ENCODE peak calls at places on chromosomes 5 and 9, in five cellular contexts. X is NCI-H1105 treated with DMSO at 0.1 percent for 48 hours, H is GM12865, G is Karpas-422, E is germinal center. P is an unnamed sample.

GRCh38 chr5:148963679-148964078 is 99.2 kb downstream of the SH3TC2 start:
- DNase-seq in E (peak; percentile 17), H (no peak), G (peak; percentile 62), X (no peak), P (no peak)

GRCh38 chr5:54703091-54703490 is 185.5 kb downstream of the SNX18 start:
- DNase-seq in E (no peak), G (no peak), X (no peak), H (no peak), P (peak; percentile 29)

GRCh38 chr5:137629646-137630045 is 106.2 kb downstream of the KLHL3 start:
- DNase-seq in X (peak; percentile 38), H (peak; percentile 62), G (peak; percentile 82), E (peak; percentile 72), P (peak; percentile 18)

GRCh38 chr5:119078870-119079269 is 8.0 kb downstream of the DMXL1 start:
- DNase-seq in G (no peak), E (no peak), H (no peak), X (no peak), P (no peak)

GRCh38 chr9:99814359-99814758 is 7.3 kb upstream of the NR4A3 start:
- DNase-seq in H (no peak), X (no peak), G (no peak), E (no peak), P (no peak)

GRCh38 chr5:158698036-158698667 is 401.6 kb downstream of the EBF1 start:
- DNase-seq in E (no peak), H (no peak), X (no peak), G (no peak), P (no peak)

GRCh38 chr5:153551537-153552079 is 61.1 kb downstream of the GRIA1 start:
- DNase-seq in X (no peak), G (no peak), E (no peak), H (no peak), P (no peak)

GRCh38 chr9:30140415-30140814 is 2244.0 kb upstream of the ACO1 start:
- DNase-seq in G (no peak), E (no peak), X (no peak), H (no peak), P (no peak)

GRCh38 chr5:93574041-93574938 is 6.7 kb downstream of the NR2F1-AS1 start:
- DNase-seq in H (no peak), G (no peak), X (no peak), E (no peak), P (no peak)

GRCh38 chr5:169020102-169020501 is 280.8 kb downstream of the SLIT3 start:
- DNase-seq in E (no peak), H (no peak), X (peak; percentile 10), G (no peak), P (peak; percentile 18)

GRCh38 chr5:140351609-140352334 is 5.4 kb upstream of the HBEGF start:
- DNase-seq in X (peak; percentile 33), E (peak; percentile 64), G (peak; percentile 91), H (peak; percentile 78), P (peak; percentile 56)

GRCh38 chr9:16410601-16411285 is 459.7 kb downstream of the BNC2 start:
- DNase-seq in H (no peak), E (no peak), X (no peak), G (no peak), P (no peak)

GRCh38 chr9:72883867-72884266 is 69.0 kb downstream of the ALDH1A1 start:
- DNase-seq in H (no peak), E (no peak), G (no peak), X (no peak), P (no peak)

GRCh38 chr5:17772232-17772631 is 138.0 kb downstream of the TAF11L14 start:
- DNase-seq in H (no peak), X (no peak), E (no peak), G (no peak), P (no peak)

GRCh38 chr5:149936044-149936699 is 8.4 kb downstream of the PDE6A start:
- DNase-seq in H (no peak), X (no peak), G (no peak), E (no peak), P (no peak)

GRCh38 chr5:15763754-15764153 is 263.8 kb downstream of the FBXL7 start:
- DNase-seq in X (no peak), G (no peak), H (no peak), E (no peak), P (no peak)

GRCh38 chr5:154320690-154321089 is 125.1 kb upstream of the SAP30L start:
- DNase-seq in G (no peak), X (no peak), H (no peak), E (no peak), P (no peak)

P was measured in body of pancreas.